ENCODE peak calls at places on chromosomes 2 and 18, in nine cellular contexts. One of them, this sample, is unnamed.

GRCh38 chr2:182522930-182523541 is 96.2 kb upstream of the PDE1A start:
- DNase-seq in K562: no peak
- DNase-seq in IMR-90: no peak
- DNase-seq in neuronal stem cell: no peak
- DNase-seq in PC-9: no peak
- DNase-seq in neural progenitor cell: no peak
- DNase-seq in DND-41: no peak
- DNase-seq in OCI-LY7: no peak
- DNase-seq in GM23248: peak; percentile 13
- DNase-seq in this sample: peak; percentile 19

GRCh38 chr2:121478996-121479735 is 51.5 kb upstream of the RNU4ATAC start:
- DNase-seq in K562: no peak
- DNase-seq in IMR-90: peak; percentile 31
- DNase-seq in neuronal stem cell: no peak
- DNase-seq in PC-9: no peak
- DNase-seq in neural progenitor cell: no peak
- DNase-seq in DND-41: no peak
- DNase-seq in OCI-LY7: no peak
- DNase-seq in GM23248: no peak
- DNase-seq in this sample: peak; percentile 45

GRCh38 chr2:177612651-177613050 is 220.1 kb downstream of the AGPS start:
- DNase-seq in K562: no peak
- DNase-seq in IMR-90: no peak
- DNase-seq in neuronal stem cell: no peak
- DNase-seq in PC-9: no peak
- DNase-seq in neural progenitor cell: no peak
- DNase-seq in DND-41: no peak
- DNase-seq in OCI-LY7: no peak
- DNase-seq in GM23248: no peak
- DNase-seq in this sample: no peak

GRCh38 chr2:106649306-106649705 is 162.1 kb downstream of the CD8B2 start:
- DNase-seq in K562: no peak
- DNase-seq in IMR-90: no peak
- DNase-seq in neuronal stem cell: no peak
- DNase-seq in PC-9: no peak
- DNase-seq in neural progenitor cell: no peak
- DNase-seq in DND-41: no peak
- DNase-seq in OCI-LY7: no peak
- DNase-seq in GM23248: peak; percentile 23
- DNase-seq in this sample: no peak

GRCh38 chr2:98805412-98806265 is 74.7 kb upstream of the MGAT4A start:
- DNase-seq in K562: no peak
- DNase-seq in IMR-90: peak; percentile 8
- DNase-seq in neuronal stem cell: no peak
- DNase-seq in PC-9: peak; percentile 59
- DNase-seq in neural progenitor cell: peak; percentile 15
- DNase-seq in DND-41: no peak
- DNase-seq in OCI-LY7: no peak
- DNase-seq in GM23248: peak; percentile 70
- DNase-seq in this sample: peak; percentile 27

GRCh38 chr2:30306522-30306921 is 75.2 kb downstream of the LBH start:
- DNase-seq in K562: no peak
- DNase-seq in IMR-90: peak; percentile 60
- DNase-seq in neuronal stem cell: no peak
- DNase-seq in PC-9: no peak
- DNase-seq in neural progenitor cell: no peak
- DNase-seq in DND-41: no peak
- DNase-seq in OCI-LY7: no peak
- DNase-seq in GM23248: peak; percentile 56
- DNase-seq in this sample: no peak

GRCh38 chr2:187920511-187920910 is 366.3 kb upstream of the TFPI start:
- DNase-seq in K562: no peak
- DNase-seq in IMR-90: no peak
- DNase-seq in neuronal stem cell: no peak
- DNase-seq in PC-9: no peak
- DNase-seq in neural progenitor cell: no peak
- DNase-seq in DND-41: no peak
- DNase-seq in OCI-LY7: no peak
- DNase-seq in GM23248: no peak
- DNase-seq in this sample: no peak

GRCh38 chr2:24984912-24985311 is 13.2 kb upstream of the DNAJC27 start:
- DNase-seq in K562: no peak
- DNase-seq in IMR-90: peak; percentile 27
- DNase-seq in neuronal stem cell: peak; percentile 26
- DNase-seq in PC-9: no peak
- DNase-seq in neural progenitor cell: peak; percentile 64
- DNase-seq in DND-41: no peak
- DNase-seq in OCI-LY7: no peak
- DNase-seq in GM23248: peak; percentile 14
- DNase-seq in this sample: no peak

GRCh38 chr18:27005589-27005988 is 140.1 kb upstream of the AQP4 start:
- DNase-seq in K562: peak; percentile 16
- DNase-seq in IMR-90: no peak
- DNase-seq in neuronal stem cell: no peak
- DNase-seq in PC-9: no peak
- DNase-seq in neural progenitor cell: peak; percentile 51
- DNase-seq in DND-41: peak; percentile 24
- DNase-seq in OCI-LY7: peak; percentile 49
- DNase-seq in GM23248: peak; percentile 22
- DNase-seq in this sample: no peak

GRCh38 chr18:36446059-36446458 is 148.5 kb downstream of the FHOD3 start:
- DNase-seq in K562: no peak
- DNase-seq in IMR-90: peak; percentile 33
- DNase-seq in neuronal stem cell: no peak
- DNase-seq in PC-9: no peak
- DNase-seq in neural progenitor cell: no peak
- DNase-seq in DND-41: no peak
- DNase-seq in OCI-LY7: no peak
- DNase-seq in GM23248: peak; percentile 39
- DNase-seq in this sample: no peak

GRCh38 chr2:58553937-58554336 is 312.8 kb upstream of the FANCL start:
- DNase-seq in K562: peak; percentile 32
- DNase-seq in IMR-90: no peak
- DNase-seq in neuronal stem cell: no peak
- DNase-seq in PC-9: no peak
- DNase-seq in neural progenitor cell: peak; percentile 46
- DNase-seq in DND-41: peak; percentile 5
- DNase-seq in OCI-LY7: no peak
- DNase-seq in GM23248: peak; percentile 37
- DNase-seq in this sample: peak; percentile 9

GRCh38 chr2:101486258-101486701 is 11.4 kb upstream of the RFX8 start:
- DNase-seq in K562: no peak
- DNase-seq in IMR-90: no peak
- DNase-seq in neuronal stem cell: no peak
- DNase-seq in PC-9: no peak
- DNase-seq in neural progenitor cell: no peak
- DNase-seq in DND-41: no peak
- DNase-seq in OCI-LY7: no peak
- DNase-seq in GM23248: no peak
- DNase-seq in this sample: no peak

GRCh38 chr2:208426414-208426813 is 19.8 kb downstream of the PTH2R start:
- DNase-seq in K562: no peak
- DNase-seq in IMR-90: no peak
- DNase-seq in neuronal stem cell: no peak
- DNase-seq in PC-9: no peak
- DNase-seq in neural progenitor cell: no peak
- DNase-seq in DND-41: no peak
- DNase-seq in OCI-LY7: no peak
- DNase-seq in GM23248: no peak
- DNase-seq in this sample: no peak

GRCh38 chr18:54416459-54416858 is 58.8 kb downstream of the C18orf54 start:
- DNase-seq in K562: no peak
- DNase-seq in IMR-90: peak; percentile 46
- DNase-seq in neuronal stem cell: no peak
- DNase-seq in PC-9: peak; percentile 42
- DNase-seq in neural progenitor cell: peak; percentile 4
- DNase-seq in DND-41: no peak
- DNase-seq in OCI-LY7: no peak
- DNase-seq in GM23248: peak; percentile 61
- DNase-seq in this sample: peak; percentile 89

GRCh38 chr18:8045890-8046289 is 478.8 kb downstream of the PTPRM start:
- DNase-seq in K562: no peak
- DNase-seq in IMR-90: no peak
- DNase-seq in neuronal stem cell: no peak
- DNase-seq in PC-9: no peak
- DNase-seq in neural progenitor cell: no peak
- DNase-seq in DND-41: no peak
- DNase-seq in OCI-LY7: no peak
- DNase-seq in GM23248: peak; percentile 10
- DNase-seq in this sample: peak; percentile 35

GRCh38 chr2:204110250-204111183 is 174.0 kb downstream of the ICOS start:
- DNase-seq in K562: no peak
- DNase-seq in IMR-90: no peak
- DNase-seq in neuronal stem cell: no peak
- DNase-seq in PC-9: no peak
- DNase-seq in neural progenitor cell: no peak
- DNase-seq in DND-41: peak; percentile 83
- DNase-seq in OCI-LY7: peak; percentile 50
- DNase-seq in GM23248: peak; percentile 57
- DNase-seq in this sample: peak; percentile 11

DNA sequence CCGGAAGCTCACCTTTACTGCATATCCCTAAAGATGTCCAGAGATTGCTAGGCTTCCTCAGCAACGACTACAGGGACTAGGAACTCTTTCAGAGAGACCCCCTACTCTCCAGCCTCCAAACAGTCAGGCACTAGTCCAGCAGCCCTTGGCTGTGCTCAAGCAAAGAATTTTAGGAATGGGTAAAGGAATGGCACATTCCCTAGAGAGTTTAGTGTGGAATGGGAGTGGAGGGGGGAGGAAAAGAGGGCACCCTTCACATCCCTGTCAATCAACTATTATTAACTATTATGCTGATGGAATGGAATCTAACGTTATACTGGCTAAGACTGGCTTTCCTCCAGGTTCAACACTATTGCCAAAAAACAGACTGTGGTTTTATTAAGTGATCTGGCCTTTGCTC is 64.8 kb downstream of the IKZF2 start:
- DNase-seq in K562: no peak
- DNase-seq in IMR-90: no peak
- DNase-seq in neuronal stem cell: peak; percentile 50
- DNase-seq in PC-9: no peak
- DNase-seq in neural progenitor cell: peak; percentile 63
- DNase-seq in DND-41: no peak
- DNase-seq in OCI-LY7: no peak
- DNase-seq in GM23248: peak; percentile 8
- DNase-seq in this sample: no peak
- H3K36me3 ChIP-seq in K562: no peaks in the 10 kb centered on the region
- H3K36me3 ChIP-seq in IMR-90: no peaks in the 10 kb centered on the region
- H3K36me3 ChIP-seq in neuronal stem cell: no peaks in the 10 kb centered on the region
- H3K36me3 ChIP-seq in PC-9: no peaks in the 10 kb centered on the region
- H3K36me3 ChIP-seq in neural progenitor cell: no peaks in the 10 kb centered on the region
- H3K36me3 ChIP-seq in DND-41: peaks cover 44% of the 10 kb centered on the region
- H3K36me3 ChIP-seq in OCI-LY7: no peaks in the 10 kb centered on the region
- H3K36me3 ChIP-seq in GM23248: no peaks in the 10 kb centered on the region
- H3K36me3 ChIP-seq in this sample: no peaks in the 10 kb centered on the region

GRCh38 chr2:200119236-200119635 is 163.9 kb downstream of the MAIP1 start:
- DNase-seq in K562: no peak
- DNase-seq in IMR-90: no peak
- DNase-seq in neuronal stem cell: no peak
- DNase-seq in PC-9: no peak
- DNase-seq in neural progenitor cell: no peak
- DNase-seq in DND-41: no peak
- DNase-seq in OCI-LY7: no peak
- DNase-seq in GM23248: no peak
- DNase-seq in this sample: no peak
- H2AFZ ChIP-seq in K562: no peak overlapping the region
- H2AFZ ChIP-seq in IMR-90: no peak overlapping the region
- H2AFZ ChIP-seq in neuronal stem cell: peak overlapping the region; percentile 8
- H2AFZ ChIP-seq in PC-9: no peak overlapping the region
- H2AFZ ChIP-seq in neural progenitor cell: no peak overlapping the region
- H2AFZ ChIP-seq in DND-41: no peak overlapping the region
- H2AFZ ChIP-seq in OCI-LY7: no peak overlapping the region
- H2AFZ ChIP-seq in GM23248: no peak overlapping the region
- H2AFZ ChIP-seq in this sample: no peak overlapping the region

DNA sequence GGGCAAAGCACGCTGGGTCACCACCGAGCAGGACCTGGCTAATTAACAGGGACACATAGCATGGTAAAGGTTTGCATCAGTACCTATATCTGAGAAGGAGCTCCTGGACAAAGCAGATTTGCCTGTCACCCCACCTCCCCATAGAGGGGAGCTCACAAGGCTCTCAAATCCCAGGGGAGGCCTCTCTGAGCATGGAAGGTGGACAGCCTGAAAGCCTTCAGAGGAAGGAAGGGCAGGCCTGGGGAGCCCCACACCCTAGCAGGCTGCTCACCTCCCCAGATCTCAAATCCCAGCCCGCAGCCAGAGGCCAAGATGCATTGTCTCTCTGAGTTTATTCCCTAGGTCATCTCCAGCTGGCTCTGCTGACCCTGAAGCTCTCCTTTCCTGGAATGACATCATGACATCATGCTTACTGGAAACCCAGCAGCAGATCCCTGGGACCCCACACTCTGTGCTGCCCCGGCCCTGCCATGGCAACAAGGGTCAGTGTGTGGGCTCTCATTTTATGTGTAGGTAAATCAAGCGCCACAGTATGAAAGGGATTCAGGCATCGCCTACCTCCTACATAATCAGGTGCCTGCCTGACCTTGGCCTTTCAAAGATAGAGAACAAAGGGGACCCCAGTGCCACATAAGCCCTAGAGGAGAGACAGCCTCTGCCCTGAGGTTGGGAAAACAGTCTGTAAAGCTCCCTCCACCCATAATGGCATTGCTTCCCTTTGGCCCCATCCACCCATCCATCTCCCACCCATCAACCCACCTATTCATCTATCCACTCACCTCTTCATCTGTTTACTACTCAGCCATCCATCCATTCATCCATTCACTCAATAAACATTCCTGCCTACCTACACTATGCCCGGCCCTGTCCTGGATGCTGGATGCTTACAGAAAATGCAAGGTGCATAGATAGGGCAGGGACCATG is 15.7 kb upstream of the TEX51 start:
- DNase-seq in K562: no peak
- DNase-seq in IMR-90: no peak
- DNase-seq in neuronal stem cell: no peak
- DNase-seq in PC-9: no peak
- DNase-seq in neural progenitor cell: no peak
- DNase-seq in DND-41: no peak
- DNase-seq in OCI-LY7: no peak
- DNase-seq in GM23248: no peak
- DNase-seq in this sample: no peak
- H3K9me3 ChIP-seq in K562: no peaks in the 10 kb centered on the region
- H3K9me3 ChIP-seq in IMR-90: no peaks in the 10 kb centered on the region
- H3K9me3 ChIP-seq in neuronal stem cell: no peaks in the 10 kb centered on the region
- H3K9me3 ChIP-seq in PC-9: peaks cover 5% of the 10 kb centered on the region
- H3K9me3 ChIP-seq in neural progenitor cell: no peaks in the 10 kb centered on the region
- H3K9me3 ChIP-seq in DND-41: no peaks in the 10 kb centered on the region
- H3K9me3 ChIP-seq in OCI-LY7: no peaks in the 10 kb centered on the region
- H3K9me3 ChIP-seq in GM23248: no peaks in the 10 kb centered on the region
- H3K9me3 ChIP-seq in this sample: no peaks in the 10 kb centered on the region

DNA sequence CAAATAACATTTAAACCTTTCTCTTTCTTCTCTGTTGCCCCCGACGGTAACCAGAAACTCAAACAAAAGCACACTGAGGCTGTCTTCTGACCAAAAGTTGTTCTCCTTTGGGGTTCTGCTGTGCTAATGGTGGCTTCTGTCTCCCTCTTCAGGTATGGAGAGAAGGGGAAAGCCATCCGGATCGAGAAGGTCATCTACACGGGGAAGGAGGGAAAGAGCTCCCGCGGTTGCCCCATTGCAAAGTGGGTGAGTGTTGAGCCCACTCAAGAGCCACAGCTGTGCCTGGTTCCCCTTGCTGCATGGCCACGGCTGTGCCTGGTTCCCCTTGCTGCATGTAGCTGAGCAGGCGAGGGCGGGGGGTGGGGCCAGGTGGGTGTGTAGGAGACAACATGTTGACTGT is 67.4 kb downstream of the BOLA3 start:
- DNase-seq in K562: peak; percentile 37
- DNase-seq in IMR-90: no peak
- DNase-seq in neuronal stem cell: no peak
- DNase-seq in PC-9: no peak
- DNase-seq in neural progenitor cell: no peak
- DNase-seq in DND-41: no peak
- DNase-seq in OCI-LY7: peak; percentile 3
- DNase-seq in GM23248: no peak
- DNase-seq in this sample: no peak
- H3K36me3 ChIP-seq in K562: peaks cover 32% of the 10 kb centered on the region
- H3K36me3 ChIP-seq in IMR-90: peaks cover 17% of the 10 kb centered on the region
- H3K36me3 ChIP-seq in neuronal stem cell: peaks cover 18% of the 10 kb centered on the region
- H3K36me3 ChIP-seq in PC-9: peaks cover 3% of the 10 kb centered on the region
- H3K36me3 ChIP-seq in neural progenitor cell: no peaks in the 10 kb centered on the region
- H3K36me3 ChIP-seq in DND-41: peaks cover 79% of the 10 kb centered on the region
- H3K36me3 ChIP-seq in OCI-LY7: peaks cover 45% of the 10 kb centered on the region
- H3K36me3 ChIP-seq in GM23248: no peaks in the 10 kb centered on the region
- H3K36me3 ChIP-seq in this sample: no peaks in the 10 kb centered on the region